ENCODE peak calls at places on chromosomes 11 and 22, in seven cellular contexts. One of them, this sample, is unnamed.

GRCh38 chr11:62552465-62552782 is 5.8 kb upstream of the AHNAK start:
- DNase-seq in osteoblast: peak; percentile 76
- DNase-seq in AG04450: no peak
- DNase-seq in mammary epithelial cell: no peak
- DNase-seq in stimulated activated CD4-positive, alpha-beta T cell treated with anti-CD3 and anti-CD28 coated beads, TNF-alpha, amount 100 ng/mL, for 48 hours: no peak
- DNase-seq in sigmoid colon: peak; percentile 68
- DNase-seq in adrenal gland: no peak
- DNase-seq in this sample: no peak

GRCh38 chr22:43404673-43405385 is 7.0 kb upstream of the MPPED1 start:
- DNase-seq in osteoblast: no peak
- DNase-seq in AG04450: no peak
- DNase-seq in mammary epithelial cell: peak; percentile 88
- DNase-seq in stimulated activated CD4-positive, alpha-beta T cell treated with anti-CD3 and anti-CD28 coated beads, TNF-alpha, amount 100 ng/mL, for 48 hours: no peak
- DNase-seq in sigmoid colon: no peak
- DNase-seq in adrenal gland: no peak
- DNase-seq in this sample: no peak

GRCh38 chr22:31144223-31144622 is 3.9 kb upstream of the PLA2G3 start:
- DNase-seq in osteoblast: no peak
- DNase-seq in AG04450: no peak
- DNase-seq in mammary epithelial cell: peak; percentile 59
- DNase-seq in stimulated activated CD4-positive, alpha-beta T cell treated with anti-CD3 and anti-CD28 coated beads, TNF-alpha, amount 100 ng/mL, for 48 hours: no peak
- DNase-seq in sigmoid colon: no peak
- DNase-seq in adrenal gland: no peak
- DNase-seq in this sample: no peak

GRCh38 chr11:75330279-75330678 is 21.2 kb downstream of the ARRB1 start:
- DNase-seq in osteoblast: peak; percentile 47
- DNase-seq in AG04450: peak; percentile 63
- DNase-seq in mammary epithelial cell: no peak
- DNase-seq in stimulated activated CD4-positive, alpha-beta T cell treated with anti-CD3 and anti-CD28 coated beads, TNF-alpha, amount 100 ng/mL, for 48 hours: no peak
- DNase-seq in sigmoid colon: no peak
- DNase-seq in adrenal gland: no peak
- DNase-seq in this sample: no peak

GRCh38 chr22:26170112-26170492 is 840 bp downstream of the SEZ6L start:
- DNase-seq in osteoblast: no peak
- DNase-seq in AG04450: no peak
- DNase-seq in mammary epithelial cell: no peak
- DNase-seq in stimulated activated CD4-positive, alpha-beta T cell treated with anti-CD3 and anti-CD28 coated beads, TNF-alpha, amount 100 ng/mL, for 48 hours: no peak
- DNase-seq in sigmoid colon: no peak
- DNase-seq in adrenal gland: no peak
- DNase-seq in this sample: no peak

GRCh38 chr11:88041679-88042078 is 133.6 kb downstream of the RAB38 start:
- DNase-seq in osteoblast: no peak
- DNase-seq in AG04450: no peak
- DNase-seq in mammary epithelial cell: no peak
- DNase-seq in stimulated activated CD4-positive, alpha-beta T cell treated with anti-CD3 and anti-CD28 coated beads, TNF-alpha, amount 100 ng/mL, for 48 hours: no peak
- DNase-seq in sigmoid colon: no peak
- DNase-seq in adrenal gland: no peak
- DNase-seq in this sample: peak; percentile 9

GRCh38 chr11:122062763-122063162 is 53.3 kb downstream of the BLID start:
- DNase-seq in osteoblast: no peak
- DNase-seq in AG04450: no peak
- DNase-seq in mammary epithelial cell: no peak
- DNase-seq in stimulated activated CD4-positive, alpha-beta T cell treated with anti-CD3 and anti-CD28 coated beads, TNF-alpha, amount 100 ng/mL, for 48 hours: no peak
- DNase-seq in sigmoid colon: no peak
- DNase-seq in adrenal gland: no peak
- DNase-seq in this sample: no peak

GRCh38 chr11:34263462-34264186 is 94.2 kb downstream of the ABTB2 start:
- DNase-seq in osteoblast: peak; percentile 79
- DNase-seq in AG04450: peak; percentile 26
- DNase-seq in mammary epithelial cell: peak; percentile 90
- DNase-seq in stimulated activated CD4-positive, alpha-beta T cell treated with anti-CD3 and anti-CD28 coated beads, TNF-alpha, amount 100 ng/mL, for 48 hours: no peak
- DNase-seq in sigmoid colon: peak; percentile 76
- DNase-seq in adrenal gland: peak; percentile 81
- DNase-seq in this sample: peak; percentile 48

GRCh38 chr11:120128392-120129172 is 9.3 kb downstream of the TRIM29 start:
- DNase-seq in osteoblast: peak; percentile 72
- DNase-seq in AG04450: no peak
- DNase-seq in mammary epithelial cell: peak; percentile 95
- DNase-seq in stimulated activated CD4-positive, alpha-beta T cell treated with anti-CD3 and anti-CD28 coated beads, TNF-alpha, amount 100 ng/mL, for 48 hours: no peak
- DNase-seq in sigmoid colon: peak; percentile 93
- DNase-seq in adrenal gland: no peak
- DNase-seq in this sample: no peak